ENCODE peak calls at places on chromosomes 2 and 18, in ten cellular contexts. K, M, Y, U, V, P, T, L, D and B are unnamed samples.

GRCh38 chr2:70089220-70089945 is 2.1 kb downstream of the PCBP1 start:
- DNase-seq in K (peak; percentile 44), M (peak; percentile 30), Y (no peak), U (peak; percentile 38), V (peak; percentile 36), P (peak; percentile 61), T (no peak), L (no peak), D (peak; percentile 21), B (peak; percentile 23)

GRCh38 chr18:36315736-36316135 is 18.2 kb downstream of the FHOD3 start:
- DNase-seq in K (peak; percentile 61), M (no peak), Y (no peak), U (no peak), V (peak; percentile 63), P (no peak), T (no peak), L (no peak), D (no peak), B (no peak)

GRCh38 chr2:218332920-218333645 is 23.6 kb upstream of the CATIP start:
- DNase-seq in K (peak; percentile 69), M (no peak), Y (no peak), U (no peak), V (no peak), P (no peak), T (no peak), L (peak; percentile 35), D (no peak), B (no peak)

GRCh38 chr2:42072349-42073118 is 24.7 kb downstream of the PKDCC start:
- DNase-seq in K (no peak), M (no peak), Y (peak; percentile 24), U (no peak), V (no peak), P (no peak), T (no peak), L (no peak), D (peak; percentile 40), B (no peak)

GRCh38 chr2:138217975-138218773 is 253.9 kb downstream of the HNMT start:
- DNase-seq in K (no peak), M (no peak), Y (no peak), U (no peak), V (no peak), P (no peak), T (no peak), L (no peak), D (no peak), B (no peak)

GRCh38 chr2:57979158-57979557 is 67.4 kb upstream of the VRK2 start:
- DNase-seq in K (no peak), M (no peak), Y (no peak), U (no peak), V (no peak), P (no peak), T (no peak), L (no peak), D (no peak), B (no peak)

GRCh38 chr18:75183524-75183923 is 25.4 kb downstream of the PTGR3 start:
- DNase-seq in K (no peak), M (no peak), Y (no peak), U (no peak), V (no peak), P (peak; percentile 19), T (no peak), L (no peak), D (no peak), B (no peak)

GRCh38 chr2:196315388-196316049 is 144.1 kb upstream of the STK17B start:
- DNase-seq in K (no peak), M (no peak), Y (no peak), U (no peak), V (peak; percentile 46), P (peak; percentile 55), T (no peak), L (no peak), D (no peak), B (no peak)

GRCh38 chr18:48675912-48676311 is 137.1 kb downstream of the CTIF start:
- DNase-seq in K (peak; percentile 16), M (no peak), Y (no peak), U (no peak), V (no peak), P (no peak), T (no peak), L (no peak), D (no peak), B (no peak)

GRCh38 chr2:224143521-224143920 is 104.4 kb upstream of the SERPINE2 start:
- DNase-seq in K (no peak), M (no peak), Y (no peak), U (no peak), V (no peak), P (no peak), T (no peak), L (no peak), D (no peak), B (no peak)

GRCh38 chr18:78986018-78986481 is 6.4 kb downstream of the SALL3 start:
- DNase-seq in K (no peak), M (no peak), Y (no peak), U (peak; percentile 21), V (peak; percentile 43), P (peak; percentile 28), T (no peak), L (no peak), D (peak; percentile 66), B (no peak)

GRCh38 chr2:9753276-9753600 is 90.0 kb upstream of the TAF1B start:
- DNase-seq in K (peak; percentile 82), M (peak; percentile 51), Y (peak; percentile 58), U (peak; percentile 39), V (peak; percentile 90), P (peak; percentile 92), T (peak; percentile 57), L (peak; percentile 75), D (no peak), B (no peak)

GRCh38 chr2:191251014-191251413 is 5.8 kb downstream of the MYO1B start:
- DNase-seq in K (no peak), M (no peak), Y (no peak), U (no peak), V (no peak), P (no peak), T (no peak), L (no peak), D (no peak), B (no peak)

GRCh38 chr2:168174761-168175160 is 72.6 kb downstream of the STK39 start:
- DNase-seq in K (no peak), M (peak; percentile 23), Y (no peak), U (no peak), V (no peak), P (no peak), T (no peak), L (no peak), D (no peak), B (no peak)

GRCh38 chr2:9556121-9556869 is 665 bp upstream of the ADAM17 start:
- DNase-seq in K (no peak), M (no peak), Y (no peak), U (no peak), V (peak; percentile 44), P (peak; percentile 52), T (no peak), L (no peak), D (no peak), B (no peak)

GRCh38 chr2:155841442-155841841 is 491.1 kb downstream of the NR4A2 start:
- DNase-seq in K (no peak), M (no peak), Y (no peak), U (no peak), V (no peak), P (no peak), T (no peak), L (no peak), D (no peak), B (no peak)

GRCh38 chr2:174023591-174024523 is 58.7 kb upstream of the SP3 start:
- DNase-seq in K (peak; percentile 36), M (no peak), Y (peak; percentile 81), U (peak; percentile 22), V (peak; percentile 94), P (peak; percentile 94), T (peak; percentile 85), L (peak; percentile 39), D (peak; percentile 64), B (no peak)

GRCh38 chr2:8430628-8431027 is 251.2 kb upstream of the ID2 start:
- DNase-seq in K (no peak), M (no peak), Y (no peak), U (no peak), V (no peak), P (no peak), T (no peak), L (no peak), D (no peak), B (no peak)

DNA sequence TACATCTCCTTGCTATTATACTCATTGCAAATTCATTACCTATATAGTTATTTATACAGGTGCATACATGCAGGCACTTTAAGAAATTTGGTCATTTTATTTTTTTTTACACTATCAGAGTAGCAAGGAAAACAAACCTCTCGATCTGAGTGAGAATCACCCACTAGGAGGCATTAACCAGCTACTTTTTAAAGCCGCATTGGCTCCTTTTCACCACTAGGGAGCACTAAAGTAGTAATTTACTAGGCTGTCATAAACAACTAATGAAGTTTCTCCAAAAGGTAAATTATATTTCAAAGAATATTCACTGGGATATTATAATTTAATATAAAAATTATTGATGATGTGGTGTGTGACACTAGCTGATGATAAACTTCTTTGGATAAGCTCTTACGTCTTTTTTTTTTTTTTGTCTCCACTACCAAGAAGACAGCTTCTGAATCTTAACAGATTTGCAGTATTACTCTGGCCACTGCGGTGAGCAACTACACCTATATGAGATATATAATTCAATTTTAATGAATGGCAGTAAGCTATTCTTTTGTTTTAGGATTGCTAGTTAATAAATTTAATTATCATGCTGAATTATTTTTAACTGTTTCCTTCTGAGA is 101.9 kb downstream of the NOL4 start:
- DNase-seq in K (peak; percentile 27), M (no peak), Y (peak; percentile 21), U (peak; percentile 51), V (peak; percentile 64), P (peak; percentile 71), T (peak; percentile 1), L (peak; percentile 42), D (peak; percentile 26), B (no peak)
- TF ChIP-seq CTCF in K (peak; percentile 72), M (no peak), Y (peak; percentile 97), U (peak; percentile 82), V (peak; percentile 89), P (peak; percentile 96), T (peak; percentile 90), L (peak; percentile 70), D (peak; percentile 92), B (peak; percentile 97)

GRCh38 chr2:192940767-192941166 is 746.0 kb upstream of the TMEFF2 start:
- DNase-seq in K (no peak), M (no peak), Y (no peak), U (no peak), V (no peak), P (no peak), T (no peak), L (no peak), D (no peak), B (no peak)
- TF ChIP-seq CTCF in K (no peak), M (no peak), Y (no peak), U (no peak), V (no peak), P (no peak), T (no peak), L (no peak), D (no peak), B (peak; percentile 10)

GRCh38 chr2:105421053-105421452 is 22.2 kb upstream of the FHL2 start:
- DNase-seq in K (no peak), M (no peak), Y (no peak), U (no peak), V (no peak), P (no peak), T (no peak), L (no peak), D (no peak), B (no peak)
- TF ChIP-seq CTCF in K (no peak), M (no peak), Y (no peak), U (no peak), V (no peak), P (no peak), T (no peak), L (no peak), D (no peak), B (no peak)

GRCh38 chr2:21431078-21431477 is 307.3 kb downstream of the TDRD15 start:
- DNase-seq in K (no peak), M (no peak), Y (no peak), U (no peak), V (no peak), P (no peak), T (no peak), L (no peak), D (no peak), B (no peak)
- TF ChIP-seq CTCF in K (no peak), M (no peak), Y (no peak), U (no peak), V (no peak), P (no peak), T (no peak), L (no peak), D (no peak), B (no peak)